ENCODE peak calls at places on chromosomes 2 and 18, in six cellular contexts. K, B, F, J, Q and S are unnamed samples. For H4K20me1, the result is how much of the 10 kb centered on the place peaks cover.

GRCh38 chr2:147273628-147274027 is 571.2 kb upstream of the ACVR2A start:
- DNase-seq in K (no peak), B (peak), F (no peak), J (no peak), Q (no peak), S (no peak)

GRCh38 chr2:238915196-238915595 is 67.3 kb downstream of the TWIST2 start:
- DNase-seq in K (no peak), B (no peak), F (no peak), J (no peak), Q (no peak), S (peak)

GRCh38 chr2:157722580-157723234 is 94.0 kb upstream of the ACVR1C start:
- DNase-seq in K (no peak), B (peak), F (peak), J (no peak), Q (peak), S (peak)

GRCh38 chr18:48887905-48888531 is 62.7 kb downstream of the SMAD7 start:
- DNase-seq in K (no peak), B (no peak), F (peak), J (no peak), Q (no peak), S (no peak)

GRCh38 chr2:238521002-238521401 is 94.3 kb downstream of the ASB1 start:
- DNase-seq in K (no peak), B (no peak), F (no peak), J (no peak), Q (no peak), S (no peak)

GRCh38 chr2:165587335-165587938 is 117.9 kb downstream of the CSRNP3 start:
- DNase-seq in K (no peak), B (peak), F (no peak), J (peak), Q (no peak), S (no peak)

GRCh38 chr2:109472331-109473005 is 141.3 kb downstream of the SEPTIN10 start:
- DNase-seq in K (peak), B (no peak), F (no peak), J (no peak), Q (no peak), S (no peak)

GRCh38 chr18:38966846-38967245 is 1401.2 kb upstream of the CELF4 start:
- DNase-seq in K (no peak), B (peak), F (no peak), J (no peak), Q (no peak), S (no peak)

GRCh38 chr2:11419781-11420180 is 46.2 kb downstream of the E2F6 start:
- DNase-seq in K (no peak), B (no peak), F (no peak), J (no peak), Q (no peak), S (peak)

GRCh38 chr2:187768995-187769394 is 214.8 kb upstream of the TFPI start:
- DNase-seq in K (no peak), B (no peak), F (no peak), J (no peak), Q (no peak), S (no peak)

GRCh38 chr2:196849895-196850294 is 40.7 kb upstream of the C2orf66 start:
- DNase-seq in K (peak), B (peak), F (peak), J (no peak), Q (no peak), S (peak)

GRCh38 chr2:189379287-189379630 is 62.0 kb upstream of the WDR75 start:
- DNase-seq in K (no peak), B (peak), F (no peak), J (no peak), Q (no peak), S (peak)

GRCh38 chr2:224982226-224982625 is 60.0 kb downstream of the DOCK10 start:
- DNase-seq in K (peak), B (no peak), F (no peak), J (no peak), Q (no peak), S (no peak)

GRCh38 chr2:29053223-29053622 is 21.1 kb downstream of the PCARE start:
- DNase-seq in K (peak), B (peak), F (no peak), J (no peak), Q (peak), S (no peak)

GRCh38 chr2:135851858-135852257 is 14.9 kb upstream of the LCT start:
- DNase-seq in K (no peak), B (no peak), F (no peak), J (no peak), Q (no peak), S (peak)

GRCh38 chr2:26997394-26997793 is 27.0 kb downstream of the MAPRE3 start:
- DNase-seq in K (no peak), B (no peak), F (peak), J (no peak), Q (no peak), S (no peak)

DNA sequence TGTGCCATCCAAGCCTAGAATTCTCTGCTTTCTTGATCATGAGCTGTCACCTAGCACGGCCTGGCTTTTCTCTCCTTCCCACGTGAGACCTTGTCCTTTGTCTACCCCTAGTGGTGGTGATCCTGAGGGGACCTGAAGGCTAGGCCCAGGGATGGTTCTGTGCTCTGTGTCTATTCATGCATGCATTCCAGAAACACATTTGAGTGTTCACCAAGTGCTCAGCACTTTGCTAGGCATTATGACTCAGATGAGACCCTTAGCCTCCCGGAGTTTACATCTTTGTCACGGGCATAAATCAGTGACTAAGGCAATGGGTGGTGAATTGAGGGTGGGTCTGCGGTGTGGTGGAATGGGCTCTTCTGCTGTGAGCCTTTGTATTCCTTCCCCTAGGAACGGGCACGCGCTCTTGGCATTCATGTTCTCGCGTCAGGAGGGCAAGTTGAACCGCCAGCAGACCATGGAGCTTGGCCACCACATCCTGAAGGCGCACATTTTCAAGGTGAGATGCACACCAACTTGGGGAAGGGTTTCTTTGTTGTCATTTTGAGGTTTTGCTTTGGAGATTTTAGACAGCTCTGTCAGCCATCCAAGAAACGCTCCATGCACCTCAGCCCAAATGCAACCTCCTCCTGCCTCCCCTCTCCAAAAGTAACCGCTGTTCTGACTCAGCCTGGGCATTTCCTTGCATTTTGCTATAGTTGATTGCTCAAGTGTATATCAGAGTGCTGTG is 100.9 kb downstream of the WDSUB1 start:
- DNase-seq in K (peak), B (peak), F (peak), J (peak), Q (peak), S (peak)
- TF ChIP-seq EZH2phosphoT487 in K (no peak), B (no peak), F (no peak), J (no peak), Q (no peak), S (no peak)

DNA sequence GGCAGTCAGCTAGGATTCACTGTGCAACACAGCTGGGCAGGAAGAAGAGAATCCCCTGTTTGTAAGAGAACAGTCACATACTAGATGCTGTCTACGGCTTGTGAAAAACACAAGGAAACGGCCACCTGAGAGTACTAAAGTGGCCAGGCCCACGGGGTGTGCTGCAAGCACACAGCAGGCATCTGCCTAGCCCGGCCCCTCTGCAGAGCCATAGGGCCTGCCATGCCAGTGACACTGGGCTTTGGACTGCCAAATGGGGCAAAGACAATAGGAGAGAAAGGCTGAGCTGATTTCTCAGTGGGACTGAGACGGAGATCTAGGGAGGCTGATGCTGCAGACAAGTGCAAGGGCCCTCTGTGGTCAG is 10.3 kb downstream of the TUBB6 start:
- DNase-seq in K (no peak), B (no peak), F (no peak), J (no peak), Q (no peak), S (no peak)
- H4K20me1 ChIP-seq in K (half or more), B (under half), F (under half), J (under half), Q (under half), S (under half)

DNA sequence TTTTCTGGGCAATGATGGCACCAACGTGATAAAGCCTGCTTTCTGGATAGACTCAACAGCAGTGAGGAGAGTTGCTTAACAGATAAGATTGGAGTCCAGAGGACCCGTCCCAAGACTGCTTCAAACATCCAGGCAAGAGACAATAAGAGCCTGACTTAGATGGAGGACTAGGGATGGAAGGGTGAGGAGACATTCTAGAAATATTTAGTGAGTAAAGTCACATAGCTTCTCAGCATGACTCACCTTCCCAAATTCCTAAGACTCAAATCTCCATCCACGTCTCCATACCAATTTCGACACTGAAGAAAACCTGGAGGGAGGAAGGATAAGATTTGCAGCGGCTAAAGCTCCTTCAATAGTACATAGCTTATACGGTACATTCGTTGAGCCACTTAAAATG is 88.2 kb upstream of the KLF7 start:
- DNase-seq in K (no peak), B (peak), F (no peak), J (no peak), Q (no peak), S (peak)
- H3K9ac ChIP-seq in K (peak), B (no peak), F (no peak), J (no peak), Q (no peak), S (peak)

DNA sequence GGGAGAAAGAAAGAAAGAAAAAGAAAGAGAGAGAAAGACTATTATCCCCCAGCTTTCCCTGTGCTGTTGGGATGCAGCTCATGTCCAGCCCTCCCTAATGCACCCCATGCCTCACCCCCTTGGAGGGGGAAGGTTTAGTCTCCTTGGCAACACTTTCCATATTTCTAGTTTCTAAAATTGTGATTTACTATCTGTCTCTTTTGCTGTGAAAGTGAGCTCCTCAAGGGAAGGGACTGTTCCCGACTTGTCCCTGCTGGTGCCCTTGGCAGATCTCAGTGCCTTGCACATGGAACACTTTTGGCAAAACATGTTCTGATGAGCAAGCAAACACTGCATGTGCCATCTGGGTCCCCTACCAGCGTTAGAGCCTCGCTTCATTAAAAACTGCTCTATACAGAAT is 11.7 kb upstream of the NAPG start:
- DNase-seq in K (no peak), B (no peak), F (no peak), J (no peak), Q (no peak), S (no peak)
- TF ChIP-seq EZH2phosphoT487 in K (no peak), B (no peak), F (no peak), J (no peak), Q (no peak), S (no peak)

GRCh38 chr2:120555066-120555465 is 180.6 kb upstream of the GLI2 start:
- DNase-seq in K (no peak), B (no peak), F (no peak), J (no peak), Q (no peak), S (no peak)
- H4K20me1 ChIP-seq in K (under half), B (under half), F (under half), J (under half), Q (under half), S (under half)

DNA sequence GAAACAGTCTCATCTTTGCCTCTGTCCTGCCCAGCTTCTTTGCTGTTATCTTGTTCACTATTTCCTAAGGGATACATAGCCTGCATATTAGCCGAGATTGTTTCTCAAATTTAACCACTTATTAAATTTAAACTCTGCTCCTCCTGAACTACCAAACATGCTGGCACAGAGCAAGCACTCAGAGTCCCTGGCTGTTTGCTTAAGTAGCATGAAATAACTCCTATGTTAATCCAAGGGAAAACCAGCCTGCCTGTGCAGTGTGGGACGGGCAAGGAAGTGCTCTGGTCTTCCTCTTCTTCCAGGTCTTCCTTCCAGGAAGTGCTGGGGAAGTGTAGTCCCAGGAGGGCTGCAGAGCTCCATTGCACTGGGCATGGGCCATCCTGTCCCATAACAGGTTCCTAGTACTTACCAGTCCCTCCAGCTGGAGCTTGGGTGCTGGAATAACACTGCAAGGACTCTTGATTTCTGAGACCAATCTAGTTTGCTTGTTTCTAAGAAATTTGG is 95.9 kb upstream of the IL1R2 start:
- DNase-seq in K (no peak), B (no peak), F (no peak), J (no peak), Q (no peak), S (no peak)
- H3K9ac ChIP-seq in K (no peak), B (no peak), F (no peak), J (no peak), Q (no peak), S (no peak)

GRCh38 chr18:70072678-70073077 is 125.0 kb upstream of the CD226 start:
- DNase-seq in K (no peak), B (peak), F (no peak), J (no peak), Q (no peak), S (peak)
- TF ChIP-seq EZH2phosphoT487 in K (no peak), B (no peak), F (no peak), J (no peak), Q (no peak), S (no peak)

GRCh38 chr2:73906847-73907505 is 14.2 kb downstream of the ACTG2 start:
- DNase-seq in K (no peak), B (no peak), F (no peak), J (no peak), Q (no peak), S (no peak)
- H4K20me1 ChIP-seq in K (under half), B (under half), F (under half), J (under half), Q (under half), S (under half)

GRCh38 chr2:241775223-241776177 is 1.1 kb upstream of the GAL3ST2 start:
- DNase-seq in K (peak), B (no peak), F (no peak), J (no peak), Q (no peak), S (peak)
- H3K9ac ChIP-seq in K (no peak), B (no peak), F (no peak), J (no peak), Q (peak), S (peak)

GRCh38 chr2:226995625-226996041 is 159.8 kb downstream of the RHBDD1 start:
- DNase-seq in K (no peak), B (peak), F (no peak), J (no peak), Q (peak), S (peak)
- TF ChIP-seq EZH2phosphoT487 in K (no peak), B (peak), F (no peak), J (no peak), Q (no peak), S (no peak)